ENCODE peak calls at places on chromosome 16, in eight cellular contexts. One of them, this sample, is unnamed.
A peak's percentile ranks its signal among the peaks of the same experiment; 100 is the strongest.

GRCh38 chr16:15601212-15601879 is 41.6 kb downstream of the MARF1 start:
- DNase-seq in amygdala: no peak
- DNase-seq in neural progenitor cell: no peak
- DNase-seq in AG20443: no peak
- DNase-seq in stimulated activated CD8-positive, alpha-beta memory T cell treated with anti-CD3 and anti-CD28 coated beads, Interleukin-15, amount 100 ng/mL, for 4 hours: no peak
- DNase-seq in NAMALWA: no peak
- DNase-seq in endothelial cell of umbilical vein: no peak
- DNase-seq in dermis blood vessel endothelial cell: no peak
- DNase-seq in this sample: no peak

GRCh38 chr16:27313422-27314160 is at the start of gene IL4R:
- DNase-seq in AG20443: peak; percentile 85
- DNase-seq in NAMALWA: peak; percentile 46
- DNase-seq in endothelial cell of umbilical vein: peak; percentile 59
- DNase-seq in neural progenitor cell: peak; percentile 73
- DNase-seq in dermis blood vessel endothelial cell: peak; percentile 85
- DNase-seq in stimulated activated CD8-positive, alpha-beta memory T cell treated with anti-CD3 and anti-CD28 coated beads, Interleukin-15, amount 100 ng/mL, for 4 hours: peak; percentile 36
- DNase-seq in amygdala: no peak
- DNase-seq in this sample: peak; percentile 87

GRCh38 chr16:68279726-68280125 is 15.4 kb downstream of the SLC7A6 start:
- DNase-seq in dermis blood vessel endothelial cell: no peak
- DNase-seq in neural progenitor cell: no peak
- DNase-seq in stimulated activated CD8-positive, alpha-beta memory T cell treated with anti-CD3 and anti-CD28 coated beads, Interleukin-15, amount 100 ng/mL, for 4 hours: no peak
- DNase-seq in NAMALWA: no peak
- DNase-seq in amygdala: no peak
- DNase-seq in endothelial cell of umbilical vein: no peak
- DNase-seq in AG20443: no peak
- DNase-seq in this sample: no peak

GRCh38 chr16:69266334-69267063 is 44.7 kb upstream of the VPS4A start:
- DNase-seq in dermis blood vessel endothelial cell: no peak
- DNase-seq in endothelial cell of umbilical vein: no peak
- DNase-seq in neural progenitor cell: no peak
- DNase-seq in stimulated activated CD8-positive, alpha-beta memory T cell treated with anti-CD3 and anti-CD28 coated beads, Interleukin-15, amount 100 ng/mL, for 4 hours: no peak
- DNase-seq in amygdala: no peak
- DNase-seq in AG20443: no peak
- DNase-seq in NAMALWA: no peak
- DNase-seq in this sample: no peak

GRCh38 chr16:1102921-1103648 is 7.0 kb upstream of the C1QTNF8 start:
- DNase-seq in stimulated activated CD8-positive, alpha-beta memory T cell treated with anti-CD3 and anti-CD28 coated beads, Interleukin-15, amount 100 ng/mL, for 4 hours: peak; percentile 16
- DNase-seq in AG20443: peak; percentile 92
- DNase-seq in endothelial cell of umbilical vein: peak; percentile 19
- DNase-seq in NAMALWA: peak; percentile 64
- DNase-seq in amygdala: no peak
- DNase-seq in neural progenitor cell: peak; percentile 79
- DNase-seq in dermis blood vessel endothelial cell: peak; percentile 48
- DNase-seq in this sample: peak; percentile 86

GRCh38 chr16:6335072-6335471 is 997.6 kb upstream of the RBFOX1 start:
- DNase-seq in stimulated activated CD8-positive, alpha-beta memory T cell treated with anti-CD3 and anti-CD28 coated beads, Interleukin-15, amount 100 ng/mL, for 4 hours: no peak
- DNase-seq in neural progenitor cell: peak; percentile 43
- DNase-seq in endothelial cell of umbilical vein: no peak
- DNase-seq in AG20443: no peak
- DNase-seq in NAMALWA: peak; percentile 42
- DNase-seq in dermis blood vessel endothelial cell: peak; percentile 6
- DNase-seq in amygdala: no peak
- DNase-seq in this sample: peak; percentile 2

GRCh38 chr16:25751230-25751629 is 59.5 kb downstream of the HS3ST4 start:
- DNase-seq in AG20443: no peak
- DNase-seq in amygdala: no peak
- DNase-seq in neural progenitor cell: no peak
- DNase-seq in dermis blood vessel endothelial cell: no peak
- DNase-seq in NAMALWA: no peak
- DNase-seq in endothelial cell of umbilical vein: no peak
- DNase-seq in stimulated activated CD8-positive, alpha-beta memory T cell treated with anti-CD3 and anti-CD28 coated beads, Interleukin-15, amount 100 ng/mL, for 4 hours: no peak
- DNase-seq in this sample: no peak

GRCh38 chr16:83727018-83727417 is 80.8 kb upstream of the HSBP1 start:
- DNase-seq in stimulated activated CD8-positive, alpha-beta memory T cell treated with anti-CD3 and anti-CD28 coated beads, Interleukin-15, amount 100 ng/mL, for 4 hours: no peak
- DNase-seq in AG20443: peak; percentile 19
- DNase-seq in neural progenitor cell: no peak
- DNase-seq in dermis blood vessel endothelial cell: peak; percentile 45
- DNase-seq in NAMALWA: no peak
- DNase-seq in endothelial cell of umbilical vein: no peak
- DNase-seq in amygdala: no peak
- DNase-seq in this sample: no peak

GRCh38 chr16:20811889-20812439 is 5.6 kb downstream of the REXO5 start:
- DNase-seq in AG20443: no peak
- DNase-seq in amygdala: no peak
- DNase-seq in endothelial cell of umbilical vein: no peak
- DNase-seq in NAMALWA: no peak
- DNase-seq in stimulated activated CD8-positive, alpha-beta memory T cell treated with anti-CD3 and anti-CD28 coated beads, Interleukin-15, amount 100 ng/mL, for 4 hours: no peak
- DNase-seq in neural progenitor cell: no peak
- DNase-seq in dermis blood vessel endothelial cell: no peak
- DNase-seq in this sample: no peak

GRCh38 chr16:35636831-35637230 is 2177.4 kb downstream of the TP53TG3F start:
- DNase-seq in stimulated activated CD8-positive, alpha-beta memory T cell treated with anti-CD3 and anti-CD28 coated beads, Interleukin-15, amount 100 ng/mL, for 4 hours: no peak
- DNase-seq in NAMALWA: no peak
- DNase-seq in neural progenitor cell: no peak
- DNase-seq in amygdala: no peak
- DNase-seq in AG20443: no peak
- DNase-seq in endothelial cell of umbilical vein: no peak
- DNase-seq in dermis blood vessel endothelial cell: no peak
- DNase-seq in this sample: no peak

GRCh38 chr16:80150978-80151705 is 389.7 kb upstream of the DYNLRB2 start:
- DNase-seq in neural progenitor cell: no peak
- DNase-seq in amygdala: no peak
- DNase-seq in NAMALWA: no peak
- DNase-seq in dermis blood vessel endothelial cell: no peak
- DNase-seq in AG20443: peak; percentile 51
- DNase-seq in endothelial cell of umbilical vein: no peak
- DNase-seq in stimulated activated CD8-positive, alpha-beta memory T cell treated with anti-CD3 and anti-CD28 coated beads, Interleukin-15, amount 100 ng/mL, for 4 hours: no peak
- DNase-seq in this sample: no peak

GRCh38 chr16:70589998-70590471 is 56.3 kb upstream of the IL34 start:
- DNase-seq in NAMALWA: no peak
- DNase-seq in AG20443: peak; percentile 56
- DNase-seq in dermis blood vessel endothelial cell: peak; percentile 48
- DNase-seq in amygdala: no peak
- DNase-seq in stimulated activated CD8-positive, alpha-beta memory T cell treated with anti-CD3 and anti-CD28 coated beads, Interleukin-15, amount 100 ng/mL, for 4 hours: no peak
- DNase-seq in endothelial cell of umbilical vein: peak; percentile 19
- DNase-seq in neural progenitor cell: no peak
- DNase-seq in this sample: no peak

GRCh38 chr16:86545927-86546637 is 9.0 kb downstream of the MTHFSD start:
- DNase-seq in neural progenitor cell: no peak
- DNase-seq in dermis blood vessel endothelial cell: no peak
- DNase-seq in AG20443: no peak
- DNase-seq in amygdala: no peak
- DNase-seq in endothelial cell of umbilical vein: no peak
- DNase-seq in NAMALWA: no peak
- DNase-seq in stimulated activated CD8-positive, alpha-beta memory T cell treated with anti-CD3 and anti-CD28 coated beads, Interleukin-15, amount 100 ng/mL, for 4 hours: no peak
- DNase-seq in this sample: no peak

GRCh38 chr16:20865420-20866126 is 34.6 kb downstream of the DCUN1D3 start:
- DNase-seq in dermis blood vessel endothelial cell: peak; percentile 58
- DNase-seq in neural progenitor cell: no peak
- DNase-seq in endothelial cell of umbilical vein: no peak
- DNase-seq in amygdala: no peak
- DNase-seq in NAMALWA: no peak
- DNase-seq in stimulated activated CD8-positive, alpha-beta memory T cell treated with anti-CD3 and anti-CD28 coated beads, Interleukin-15, amount 100 ng/mL, for 4 hours: no peak
- DNase-seq in AG20443: peak; percentile 25
- DNase-seq in this sample: no peak

GRCh38 chr16:21946889-21947635 is 6.1 kb upstream of the UQCRC2 start:
- DNase-seq in endothelial cell of umbilical vein: no peak
- DNase-seq in NAMALWA: no peak
- DNase-seq in stimulated activated CD8-positive, alpha-beta memory T cell treated with anti-CD3 and anti-CD28 coated beads, Interleukin-15, amount 100 ng/mL, for 4 hours: no peak
- DNase-seq in AG20443: no peak
- DNase-seq in dermis blood vessel endothelial cell: no peak
- DNase-seq in amygdala: no peak
- DNase-seq in neural progenitor cell: no peak
- DNase-seq in this sample: no peak

This sample was measured in activated naive CD4-positive, alpha-beta T cell treated with anti-CD3 and anti-CD28 coated beads, Interleukin-2, amount 50 U/mL, for 72 hours.